ENCODE peak calls at places on chromosomes 7 and 10, in four cellular contexts. One of them, this sample, is unnamed.

GRCh38 chr10:35342381-35342780 is 6.1 kb downstream of the CCNY start:
- DNase-seq in endothelial cell: no peak
- DNase-seq in MM.1S: no peak
- DNase-seq in fibroblast of pulmonary artery: no peak
- DNase-seq in this sample: no peak

GRCh38 chr7:47551550-47552121 is 30.3 kb downstream of the TNS3 start:
- DNase-seq in endothelial cell: no peak
- DNase-seq in MM.1S: no peak
- DNase-seq in fibroblast of pulmonary artery: no peak
- DNase-seq in this sample: no peak

GRCh38 chr7:2923291-2923781 is 79.2 kb upstream of the GNA12 start:
- DNase-seq in MM.1S: no peak
- DNase-seq in endothelial cell: no peak
- DNase-seq in fibroblast of pulmonary artery: no peak
- DNase-seq in this sample: peak; percentile 10

GRCh38 chr10:83199357-83199756 is 940.0 kb upstream of the GHITM start:
- DNase-seq in endothelial cell: no peak
- DNase-seq in fibroblast of pulmonary artery: no peak
- DNase-seq in MM.1S: no peak
- DNase-seq in this sample: no peak

GRCh38 chr7:77697535-77697831 is 1.2 kb downstream of the RSBN1L start:
- DNase-seq in endothelial cell: no peak
- DNase-seq in MM.1S: peak; percentile 36
- DNase-seq in fibroblast of pulmonary artery: peak; percentile 62
- DNase-seq in this sample: no peak

GRCh38 chr7:54701982-54702381 is 57.0 kb downstream of the SEC61G start:
- DNase-seq in fibroblast of pulmonary artery: no peak
- DNase-seq in MM.1S: no peak
- DNase-seq in endothelial cell: no peak
- DNase-seq in this sample: no peak

GRCh38 chr10:75406158-75407065 is 4.8 kb upstream of the ZNF503 start:
- DNase-seq in endothelial cell: no peak
- DNase-seq in MM.1S: no peak
- DNase-seq in fibroblast of pulmonary artery: no peak
- DNase-seq in this sample: no peak

GRCh38 chr7:83791737-83792136 is 142.8 kb upstream of the SEMA3E start:
- DNase-seq in fibroblast of pulmonary artery: no peak
- DNase-seq in MM.1S: no peak
- DNase-seq in endothelial cell: no peak
- DNase-seq in this sample: no peak

GRCh38 chr10:94131885-94132284 is 138.2 kb downstream of the PLCE1 start:
- DNase-seq in fibroblast of pulmonary artery: peak; percentile 27
- DNase-seq in MM.1S: no peak
- DNase-seq in endothelial cell: no peak
- DNase-seq in this sample: no peak

GRCh38 chr10:80491251-80492102 is 37.4 kb downstream of the TSPAN14 start:
- DNase-seq in fibroblast of pulmonary artery: peak; percentile 45
- DNase-seq in endothelial cell: no peak
- DNase-seq in MM.1S: no peak
- DNase-seq in this sample: peak; percentile 64

GRCh38 chr7:380226-380550 is 90.2 kb downstream of the FOXL3 start:
- DNase-seq in fibroblast of pulmonary artery: no peak
- DNase-seq in endothelial cell: no peak
- DNase-seq in MM.1S: no peak
- DNase-seq in this sample: no peak

GRCh38 chr10:32962541-32962940 is 4.5 kb upstream of the ITGB1 start:
- DNase-seq in MM.1S: no peak
- DNase-seq in endothelial cell: no peak
- DNase-seq in fibroblast of pulmonary artery: no peak
- DNase-seq in this sample: no peak

GRCh38 chr10:44398747-44399477 is 14.0 kb upstream of the CXCL12 start:
- DNase-seq in MM.1S: no peak
- DNase-seq in fibroblast of pulmonary artery: no peak
- DNase-seq in endothelial cell: no peak
- DNase-seq in this sample: no peak

GRCh38 chr7:134926396-134926795 is 59.9 kb upstream of the AGBL3 start:
- DNase-seq in MM.1S: no peak
- DNase-seq in fibroblast of pulmonary artery: no peak
- DNase-seq in endothelial cell: no peak
- DNase-seq in this sample: no peak

GRCh38 chr7:107933386-107934013 is 42.5 kb downstream of the DLD start:
- DNase-seq in endothelial cell: no peak
- DNase-seq in MM.1S: no peak
- DNase-seq in fibroblast of pulmonary artery: no peak
- DNase-seq in this sample: no peak

GRCh38 chr10:16297069-16297468 is 139.7 kb upstream of the PTER start:
- DNase-seq in endothelial cell: no peak
- DNase-seq in MM.1S: no peak
- DNase-seq in fibroblast of pulmonary artery: no peak
- DNase-seq in this sample: no peak

GRCh38 chr7:92246363-92247101 is 758 bp downstream of the ANKIB1 start:
- DNase-seq in fibroblast of pulmonary artery: no peak
- DNase-seq in MM.1S: peak; percentile 28
- DNase-seq in endothelial cell: peak; percentile 25
- DNase-seq in this sample: no peak

GRCh38 chr7:149816794-149817193 is 21.4 kb upstream of the ZNF862 start:
- DNase-seq in MM.1S: no peak
- DNase-seq in endothelial cell: no peak
- DNase-seq in fibroblast of pulmonary artery: no peak
- DNase-seq in this sample: no peak

GRCh38 chr10:95644935-95645334 is 11.6 kb downstream of the ALDH18A1 start:
- DNase-seq in endothelial cell: no peak
- DNase-seq in fibroblast of pulmonary artery: no peak
- DNase-seq in MM.1S: no peak
- DNase-seq in this sample: no peak

GRCh38 chr10:86645111-86645445 is 9.3 kb upstream of the OPN4 start:
- DNase-seq in MM.1S: no peak
- DNase-seq in fibroblast of pulmonary artery: no peak
- DNase-seq in endothelial cell: no peak
- DNase-seq in this sample: no peak

GRCh38 chr10:26367771-26368170 is 70.4 kb upstream of the APBB1IP start:
- DNase-seq in fibroblast of pulmonary artery: peak; percentile 40
- DNase-seq in endothelial cell: peak; percentile 68
- DNase-seq in MM.1S: peak; percentile 44
- DNase-seq in this sample: no peak

GRCh38 chr10:4546500-4546899 is 279.5 kb upstream of the AKR1E2 start:
- DNase-seq in endothelial cell: no peak
- DNase-seq in MM.1S: no peak
- DNase-seq in fibroblast of pulmonary artery: no peak
- DNase-seq in this sample: no peak

GRCh38 chr7:41702635-41703371 is at the start of gene INHBA:
- DNase-seq in endothelial cell: no peak
- DNase-seq in fibroblast of pulmonary artery: peak; percentile 85
- DNase-seq in MM.1S: no peak
- DNase-seq in this sample: no peak

GRCh38 chr10:132443605-132443997 is 46.6 kb downstream of the PWWP2B start:
- DNase-seq in endothelial cell: no peak
- DNase-seq in fibroblast of pulmonary artery: no peak
- DNase-seq in MM.1S: no peak
- DNase-seq in this sample: peak; percentile 91

GRCh38 chr10:63681965-63682704 is 160.9 kb downstream of the REEP3 start:
- DNase-seq in endothelial cell: no peak
- DNase-seq in MM.1S: no peak
- DNase-seq in fibroblast of pulmonary artery: peak; percentile 99
- DNase-seq in this sample: no peak

GRCh38 chr10:93751832-93752231 is 5.9 kb upstream of the LGI1 start:
- DNase-seq in fibroblast of pulmonary artery: peak; percentile 18
- DNase-seq in MM.1S: no peak
- DNase-seq in endothelial cell: peak; percentile 33
- DNase-seq in this sample: no peak

DNA sequence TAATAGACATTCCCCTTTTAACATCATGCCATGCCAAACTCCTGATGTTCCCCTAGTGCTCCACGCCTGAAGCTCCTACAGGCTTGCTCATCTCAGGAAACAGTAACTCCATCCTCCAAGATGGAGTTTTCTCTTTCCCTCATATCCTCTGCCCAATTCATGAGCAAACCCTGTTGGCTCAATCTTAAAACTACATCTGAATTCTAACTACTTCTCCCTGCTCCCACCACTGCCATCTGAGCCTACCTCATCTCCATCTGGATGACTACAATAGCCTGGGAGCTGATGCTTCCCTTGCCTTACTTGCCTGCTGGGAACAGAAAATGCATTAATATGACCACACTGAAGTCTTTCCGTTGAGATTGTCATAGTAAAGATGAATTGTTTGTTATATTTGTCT is 271.7 kb upstream of the MKLN1 start:
- DNase-seq in fibroblast of pulmonary artery: no peak
- DNase-seq in endothelial cell: no peak
- DNase-seq in MM.1S: no peak
- DNase-seq in this sample: no peak
- TF ChIP-seq CTCF in fibroblast of pulmonary artery: no peak
- TF ChIP-seq CTCF in endothelial cell: no peak
- TF ChIP-seq CTCF in MM.1S: no peak
- TF ChIP-seq CTCF in this sample: peak; percentile 2

GRCh38 chr10:74109452-74109851 is 41.2 kb downstream of the AP3M1 start:
- DNase-seq in fibroblast of pulmonary artery: no peak
- DNase-seq in MM.1S: no peak
- DNase-seq in endothelial cell: no peak
- DNase-seq in this sample: no peak
- TF ChIP-seq CTCF in fibroblast of pulmonary artery: no peak
- TF ChIP-seq CTCF in MM.1S: no peak
- TF ChIP-seq CTCF in endothelial cell: no peak
- TF ChIP-seq CTCF in this sample: no peak

GRCh38 chr7:152959610-152960009 is 200.1 kb downstream of the ACTR3B start:
- DNase-seq in fibroblast of pulmonary artery: no peak
- DNase-seq in MM.1S: no peak
- DNase-seq in endothelial cell: peak; percentile 15
- DNase-seq in this sample: no peak

DNA sequence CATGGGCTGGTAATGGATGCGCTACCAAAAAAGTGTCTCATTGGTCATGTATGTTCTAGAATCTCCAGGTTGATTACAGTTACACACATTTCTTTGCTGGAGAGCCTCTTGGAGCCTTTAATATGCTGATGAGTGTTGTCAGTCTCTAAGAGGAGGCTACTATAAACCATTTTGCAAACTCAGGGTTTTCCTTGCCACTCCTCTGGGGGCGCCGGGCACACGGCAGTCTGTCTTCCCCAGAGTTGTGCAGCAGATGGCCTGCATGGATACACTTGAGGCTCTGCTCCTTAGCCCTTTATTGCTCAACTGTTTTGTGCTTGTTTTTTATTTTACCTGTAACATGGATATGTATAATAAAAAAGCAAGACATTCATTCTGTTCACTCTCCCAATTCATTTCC is 196.5 kb downstream of the ACTR3B start:
- DNase-seq in fibroblast of pulmonary artery: no peak
- DNase-seq in MM.1S: no peak
- DNase-seq in endothelial cell: no peak
- DNase-seq in this sample: no peak
- TF ChIP-seq CTCF in fibroblast of pulmonary artery: no peak
- TF ChIP-seq CTCF in MM.1S: no peak
- TF ChIP-seq CTCF in endothelial cell: no peak
- TF ChIP-seq CTCF in this sample: no peak

GRCh38 chr10:61943699-61944444 is 42.4 kb downstream of the ARID5B start:
- DNase-seq in endothelial cell: no peak
- DNase-seq in fibroblast of pulmonary artery: peak; percentile 83
- DNase-seq in MM.1S: no peak
- DNase-seq in this sample: no peak
- TF ChIP-seq CTCF in endothelial cell: no peak
- TF ChIP-seq CTCF in fibroblast of pulmonary artery: peak; percentile 28
- TF ChIP-seq CTCF in MM.1S: peak; percentile 14
- TF ChIP-seq CTCF in this sample: no peak

DNA sequence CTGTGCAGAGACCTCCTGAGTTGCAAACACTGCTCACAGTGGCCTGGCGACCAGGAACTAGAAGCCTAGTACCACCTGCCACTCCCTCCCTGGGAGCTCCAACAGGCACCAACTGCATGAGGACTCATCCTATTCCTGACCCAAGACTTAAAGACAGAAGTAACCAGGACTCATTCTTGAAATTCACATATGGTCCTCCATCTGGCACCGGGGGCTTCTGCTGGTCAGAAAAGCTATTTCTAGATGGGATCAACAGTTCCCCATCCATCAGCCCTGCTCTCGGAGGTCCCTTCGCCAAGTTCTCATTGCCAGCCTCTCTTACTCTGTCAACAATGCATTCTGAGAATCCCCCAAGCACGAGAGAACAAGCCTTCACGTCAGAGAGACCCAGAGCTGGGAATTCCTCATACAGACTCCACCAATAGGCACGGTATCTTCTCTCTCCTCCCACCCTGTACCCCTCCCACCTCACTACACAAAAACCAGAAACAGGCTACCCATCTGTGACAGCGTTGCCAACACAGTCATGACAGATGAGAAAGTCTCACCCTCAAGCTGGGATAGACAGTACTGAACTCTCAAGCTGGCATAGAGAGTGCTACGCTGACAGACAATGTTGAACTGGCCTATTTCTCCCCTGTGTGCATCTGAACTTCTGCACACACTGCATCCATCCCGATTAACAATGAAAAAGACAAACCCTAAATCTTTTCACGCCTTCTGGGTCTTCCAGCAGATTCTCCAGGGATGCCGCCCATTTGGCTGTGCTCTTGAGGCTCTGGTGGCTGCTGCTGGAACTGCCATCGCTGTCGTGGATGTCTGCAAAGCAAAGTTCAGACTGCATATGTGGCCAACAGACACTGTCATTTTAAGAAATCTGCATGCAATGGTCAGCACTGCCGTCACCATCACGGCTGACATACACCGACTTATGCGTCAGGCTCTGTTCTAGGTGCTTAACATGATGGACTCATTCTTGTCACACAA is 15.6 kb downstream of the RGS10 start:
- DNase-seq in fibroblast of pulmonary artery: no peak
- DNase-seq in MM.1S: no peak
- DNase-seq in endothelial cell: no peak
- DNase-seq in this sample: no peak
- TF ChIP-seq CTCF in fibroblast of pulmonary artery: no peak
- TF ChIP-seq CTCF in MM.1S: no peak
- TF ChIP-seq CTCF in endothelial cell: peak; percentile 30
- TF ChIP-seq CTCF in this sample: no peak

GRCh38 chr10:69230128-69230527 is 10.0 kb downstream of the HKDC1 start:
- DNase-seq in endothelial cell: no peak
- DNase-seq in fibroblast of pulmonary artery: no peak
- DNase-seq in MM.1S: no peak
- DNase-seq in this sample: no peak

GRCh38 chr10:69232736-69233135 is 12.6 kb downstream of the HKDC1 start:
- DNase-seq in MM.1S: no peak
- DNase-seq in endothelial cell: no peak
- DNase-seq in fibroblast of pulmonary artery: no peak
- DNase-seq in this sample: no peak

GRCh38 chr10:69234447-69234846 is 14.3 kb downstream of the HKDC1 start:
- DNase-seq in endothelial cell: no peak
- DNase-seq in MM.1S: no peak
- DNase-seq in fibroblast of pulmonary artery: no peak
- DNase-seq in this sample: no peak

GRCh38 chr10:69229565-69229886 is 9.4 kb downstream of the HKDC1 start:
- DNase-seq in fibroblast of pulmonary artery: no peak
- DNase-seq in endothelial cell: no peak
- DNase-seq in MM.1S: no peak
- DNase-seq in this sample: no peak

GRCh38 chr10:69232252-69232651 is 12.1 kb downstream of the HKDC1 start:
- DNase-seq in MM.1S: no peak
- DNase-seq in endothelial cell: no peak
- DNase-seq in fibroblast of pulmonary artery: peak; percentile 77
- DNase-seq in this sample: no peak
- TF ChIP-seq CTCF in MM.1S: no peak
- TF ChIP-seq CTCF in endothelial cell: no peak
- TF ChIP-seq CTCF in fibroblast of pulmonary artery: peak; percentile 7
- TF ChIP-seq CTCF in this sample: no peak

GRCh38 chr7:26553582-26553981 is 261.9 kb downstream of the SNX10 start:
- DNase-seq in endothelial cell: no peak
- DNase-seq in fibroblast of pulmonary artery: no peak
- DNase-seq in MM.1S: no peak
- DNase-seq in this sample: no peak
- TF ChIP-seq CTCF in endothelial cell: no peak
- TF ChIP-seq CTCF in fibroblast of pulmonary artery: no peak
- TF ChIP-seq CTCF in MM.1S: no peak
- TF ChIP-seq CTCF in this sample: no peak

This sample was measured in CD14-positive monocyte.